ENCODE peak calls at places on chromosomes 13 and 19, in five cellular contexts. E is CD8-positive, alpha-beta T cell; O is WERI-Rb-1; F is brain microvascular endothelial cell; X is mammary epithelial cell. P is an unnamed sample.

GRCh38 chr19:55503447-55504251 is 15.4 kb downstream of the SSC5D start:
- DNase-seq in O (peak), F (peak), E (peak), X (peak), P (peak)

GRCh38 chr13:79799466-79799865 is 318.5 kb downstream of the NDFIP2 start:
- DNase-seq in O (no peak), X (no peak), E (no peak), F (no peak), P (no peak)

GRCh38 chr13:46086985-46087384 is 17.8 kb downstream of the CPB2 start:
- DNase-seq in X (no peak), E (no peak), O (no peak), F (no peak), P (no peak)

GRCh38 chr19:9348671-9349070 is 14.1 kb upstream of the ZNF177 start:
- DNase-seq in F (no peak), X (no peak), O (no peak), E (no peak), P (no peak)

GRCh38 chr19:48819366-48819816 is 8.6 kb upstream of the BCAT2 start:
- DNase-seq in F (no peak), E (no peak), O (no peak), X (peak), P (peak)

GRCh38 chr19:45547965-45548609 is 36.5 kb downstream of the OPA3 start:
- DNase-seq in F (no peak), E (no peak), O (no peak), X (peak), P (peak)

GRCh38 chr13:52118595-52118994 is 10.3 kb downstream of the NEK5 start:
- DNase-seq in F (no peak), O (peak), X (no peak), E (no peak), P (no peak)

GRCh38 chr13:79775830-79776229 is 294.9 kb downstream of the NDFIP2 start:
- DNase-seq in O (peak), E (no peak), X (peak), F (peak), P (peak)

GRCh38 chr13:74105871-74106270 is 28.3 kb downstream of the KLF12 start:
- DNase-seq in X (no peak), O (no peak), E (no peak), F (no peak), P (no peak)

GRCh38 chr13:107847406-107847805 is 367.9 kb downstream of the LIG4 start:
- DNase-seq in O (peak), E (no peak), F (no peak), X (no peak), P (no peak)

GRCh38 chr13:50406831-50407230 is 391.6 kb downstream of the KCNRG start:
- DNase-seq in O (no peak), X (no peak), E (no peak), F (no peak), P (no peak)

GRCh38 chr13:50409186-50409585 is 393.9 kb downstream of the KCNRG start:
- DNase-seq in E (no peak), F (no peak), X (no peak), O (no peak), P (no peak)

GRCh38 chr13:50404769-50405168 is 389.5 kb downstream of the KCNRG start:
- DNase-seq in O (no peak), X (no peak), E (no peak), F (no peak), P (no peak)

GRCh38 chr13:50410921-50411712 is 395.9 kb downstream of the KCNRG start:
- DNase-seq in F (peak), E (no peak), O (no peak), X (peak), P (peak)

DNA sequence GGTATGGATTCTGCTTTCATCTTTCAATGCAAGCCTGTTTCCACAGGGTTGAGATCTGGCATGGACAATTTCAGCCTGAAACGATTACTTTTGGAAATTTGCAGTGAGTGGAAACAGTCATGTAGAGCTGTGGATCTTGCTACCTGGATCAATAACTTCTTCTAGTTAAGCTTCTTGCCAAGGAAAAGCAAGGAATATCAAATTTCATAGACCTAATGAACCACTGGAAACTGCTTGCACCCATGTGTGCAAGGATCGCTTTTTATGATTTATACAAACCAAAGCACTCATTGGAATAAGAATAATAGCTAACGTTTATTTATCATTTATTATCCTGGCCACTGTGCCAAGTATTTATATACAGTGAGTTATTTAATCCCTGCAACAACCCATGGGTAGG is 392.8 kb downstream of the KCNRG start:
- DNase-seq in X (no peak), E (no peak), O (no peak), F (no peak), P (no peak)
- TF ChIP-seq CTCF in X (no peak), E (no peak), O (no peak), F (no peak), P (no peak)

DNA sequence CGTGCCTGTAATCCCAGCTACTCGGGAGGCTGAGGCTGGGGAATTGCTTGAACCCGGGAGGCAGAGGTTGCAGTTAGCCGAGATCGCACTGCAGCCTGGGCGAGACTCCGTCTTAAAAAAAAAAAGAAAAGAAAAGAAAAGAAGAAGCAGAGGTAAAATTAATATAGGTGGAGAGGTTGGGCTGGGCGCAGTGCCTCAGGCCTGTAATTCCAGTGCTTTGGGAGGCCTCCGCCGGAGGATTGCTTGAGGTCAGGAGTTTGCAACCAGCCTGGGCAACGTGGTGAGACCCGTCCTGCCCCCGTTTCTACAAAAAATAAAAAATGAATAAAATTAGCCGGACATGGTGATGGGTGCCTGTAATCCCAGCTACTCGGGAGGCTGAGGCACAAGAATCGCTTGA is 912 bp upstream of the TUBA3C start:
- DNase-seq in E (no peak), X (no peak), F (no peak), O (no peak), P (no peak)
- TF ChIP-seq CTCF in E (no peak), X (no peak), F (no peak), O (no peak), P (no peak)

GRCh38 chr19:47507924-47508553 is 6.8 kb downstream of the NAPA start:
- DNase-seq in O (peak), E (no peak), X (no peak), F (no peak), P (no peak)
- TF ChIP-seq CTCF in O (peak), E (no peak), X (no peak), F (no peak), P (no peak)

GRCh38 chr19:4647676-4648644 is 8.6 kb downstream of the TNFAIP8L1 start:
- DNase-seq in F (peak), X (no peak), E (no peak), O (no peak), P (no peak)
- TF ChIP-seq CTCF in F (peak), X (no peak), E (no peak), O (peak), P (no peak)

DNA sequence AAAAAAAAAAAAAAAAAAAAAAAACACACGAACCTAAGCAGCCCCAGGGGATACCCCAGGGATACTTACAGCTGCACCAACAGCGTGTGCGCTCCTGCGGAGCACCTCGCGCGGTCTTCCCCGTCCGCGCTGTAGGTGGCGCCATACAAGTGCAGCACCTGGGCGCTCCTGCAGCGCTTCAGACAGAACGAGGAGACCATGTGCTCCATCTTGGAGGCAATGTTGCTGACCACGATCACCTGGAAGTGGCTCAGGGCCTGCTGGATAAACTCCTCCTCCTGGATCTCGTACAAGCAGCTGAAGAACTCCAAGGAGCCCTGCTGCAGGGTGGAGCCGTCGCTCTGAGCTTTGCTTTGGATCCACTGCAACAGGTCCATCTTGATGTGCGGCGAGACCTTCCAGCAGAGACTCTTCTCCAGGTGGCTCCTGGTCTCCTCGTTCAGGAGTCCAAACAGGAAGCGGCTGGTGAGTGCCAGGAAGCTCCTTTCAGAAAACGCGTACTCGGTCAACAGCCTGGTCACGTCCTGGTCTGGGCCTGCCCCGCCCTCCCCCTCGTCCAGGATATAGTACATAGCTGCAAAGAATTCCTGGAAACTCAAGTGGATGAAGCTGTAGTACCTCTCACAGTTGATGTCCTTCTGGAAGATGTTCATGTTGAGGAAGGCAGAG is 14.5 kb downstream of the NLRP12 start:
- DNase-seq in F (no peak), X (no peak), O (peak), E (no peak), P (no peak)
- TF ChIP-seq CTCF in F (peak), X (no peak), O (peak), E (no peak), P (peak)

GRCh38 chr19:50155520-50156109 is 7.5 kb downstream of the IZUMO2 start:
- DNase-seq in O (no peak), F (no peak), E (no peak), X (no peak), P (no peak)
- TF ChIP-seq CTCF in O (no peak), F (peak), E (no peak), X (no peak), P (no peak)

P was measured in MCF 10A.